ENCODE peak calls at places on chromosomes 16 and 17, in seven cellular contexts. One of them, this sample, is unnamed.

GRCh38 chr17:9381068-9381467 is 194.6 kb downstream of the STX8 start:
- DNase-seq in stimulated activated CD4-positive, alpha-beta T cell treated with anti-CD3 and anti-CD28 coated beads, Interleukin-1b, Interleukin-23, amount 100 ng/mL, for 48 hours: no peak
- DNase-seq in CD4-positive, alpha-beta T cell: no peak
- DNase-seq in substantia nigra: no peak
- DNase-seq in bronchial epithelial cell: no peak
- DNase-seq in A549: no peak
- DNase-seq in T-helper 2 cell: no peak
- DNase-seq in this sample: no peak

GRCh38 chr16:30997887-30998711 is 12.3 kb downstream of the STX1B start:
- DNase-seq in stimulated activated CD4-positive, alpha-beta T cell treated with anti-CD3 and anti-CD28 coated beads, Interleukin-1b, Interleukin-23, amount 100 ng/mL, for 48 hours: no peak
- DNase-seq in CD4-positive, alpha-beta T cell: no peak
- DNase-seq in substantia nigra: no peak
- DNase-seq in bronchial epithelial cell: peak; percentile 90
- DNase-seq in A549: peak; percentile 74
- DNase-seq in T-helper 2 cell: no peak
- DNase-seq in this sample: peak; percentile 75

GRCh38 chr17:51402881-51403280 is 142.5 kb downstream of the UTP18 start:
- DNase-seq in stimulated activated CD4-positive, alpha-beta T cell treated with anti-CD3 and anti-CD28 coated beads, Interleukin-1b, Interleukin-23, amount 100 ng/mL, for 48 hours: no peak
- DNase-seq in CD4-positive, alpha-beta T cell: no peak
- DNase-seq in substantia nigra: no peak
- DNase-seq in bronchial epithelial cell: no peak
- DNase-seq in A549: no peak
- DNase-seq in T-helper 2 cell: no peak
- DNase-seq in this sample: no peak

GRCh38 chr16:82957212-82957611 is 330.4 kb downstream of the CDH13 start:
- DNase-seq in stimulated activated CD4-positive, alpha-beta T cell treated with anti-CD3 and anti-CD28 coated beads, Interleukin-1b, Interleukin-23, amount 100 ng/mL, for 48 hours: no peak
- DNase-seq in CD4-positive, alpha-beta T cell: no peak
- DNase-seq in substantia nigra: no peak
- DNase-seq in bronchial epithelial cell: no peak
- DNase-seq in A549: no peak
- DNase-seq in T-helper 2 cell: no peak
- DNase-seq in this sample: no peak

GRCh38 chr16:2429771-2430663 is 770 bp downstream of the CCNF start:
- DNase-seq in stimulated activated CD4-positive, alpha-beta T cell treated with anti-CD3 and anti-CD28 coated beads, Interleukin-1b, Interleukin-23, amount 100 ng/mL, for 48 hours: no peak
- DNase-seq in CD4-positive, alpha-beta T cell: no peak
- DNase-seq in substantia nigra: no peak
- DNase-seq in bronchial epithelial cell: peak; percentile 63
- DNase-seq in A549: no peak
- DNase-seq in T-helper 2 cell: no peak
- DNase-seq in this sample: no peak

GRCh38 chr16:10613771-10614485 is 33.5 kb upstream of the EMP2 start:
- DNase-seq in stimulated activated CD4-positive, alpha-beta T cell treated with anti-CD3 and anti-CD28 coated beads, Interleukin-1b, Interleukin-23, amount 100 ng/mL, for 48 hours: no peak
- DNase-seq in CD4-positive, alpha-beta T cell: no peak
- DNase-seq in substantia nigra: no peak
- DNase-seq in bronchial epithelial cell: no peak
- DNase-seq in A549: no peak
- DNase-seq in T-helper 2 cell: no peak
- DNase-seq in this sample: no peak

GRCh38 chr17:8985054-8985701 is 19.7 kb upstream of the PIK3R5 start:
- DNase-seq in stimulated activated CD4-positive, alpha-beta T cell treated with anti-CD3 and anti-CD28 coated beads, Interleukin-1b, Interleukin-23, amount 100 ng/mL, for 48 hours: no peak
- DNase-seq in CD4-positive, alpha-beta T cell: no peak
- DNase-seq in substantia nigra: no peak
- DNase-seq in bronchial epithelial cell: no peak
- DNase-seq in A549: no peak
- DNase-seq in T-helper 2 cell: no peak
- DNase-seq in this sample: no peak

GRCh38 chr17:57722704-57723043 is 22.4 kb downstream of the CCDC182 start:
- DNase-seq in stimulated activated CD4-positive, alpha-beta T cell treated with anti-CD3 and anti-CD28 coated beads, Interleukin-1b, Interleukin-23, amount 100 ng/mL, for 48 hours: no peak
- DNase-seq in CD4-positive, alpha-beta T cell: no peak
- DNase-seq in substantia nigra: no peak
- DNase-seq in bronchial epithelial cell: no peak
- DNase-seq in A549: no peak
- DNase-seq in T-helper 2 cell: no peak
- DNase-seq in this sample: no peak

GRCh38 chr17:56929362-56929969 is 15.6 kb upstream of the TRIM25 start:
- DNase-seq in stimulated activated CD4-positive, alpha-beta T cell treated with anti-CD3 and anti-CD28 coated beads, Interleukin-1b, Interleukin-23, amount 100 ng/mL, for 48 hours: no peak
- DNase-seq in CD4-positive, alpha-beta T cell: no peak
- DNase-seq in substantia nigra: no peak
- DNase-seq in bronchial epithelial cell: no peak
- DNase-seq in A549: peak; percentile 47
- DNase-seq in T-helper 2 cell: no peak
- DNase-seq in this sample: no peak

GRCh38 chr17:72600934-72601333 is 480.1 kb downstream of the SOX9 start:
- DNase-seq in stimulated activated CD4-positive, alpha-beta T cell treated with anti-CD3 and anti-CD28 coated beads, Interleukin-1b, Interleukin-23, amount 100 ng/mL, for 48 hours: no peak
- DNase-seq in CD4-positive, alpha-beta T cell: no peak
- DNase-seq in substantia nigra: no peak
- DNase-seq in bronchial epithelial cell: no peak
- DNase-seq in A549: peak; percentile 61
- DNase-seq in T-helper 2 cell: no peak
- DNase-seq in this sample: no peak

GRCh38 chr17:28547623-28548416 is 4.6 kb downstream of the UNC119 start:
- DNase-seq in stimulated activated CD4-positive, alpha-beta T cell treated with anti-CD3 and anti-CD28 coated beads, Interleukin-1b, Interleukin-23, amount 100 ng/mL, for 48 hours: peak; percentile 79
- DNase-seq in CD4-positive, alpha-beta T cell: peak; percentile 32
- DNase-seq in substantia nigra: peak; percentile 46
- DNase-seq in bronchial epithelial cell: peak; percentile 56
- DNase-seq in A549: peak; percentile 87
- DNase-seq in T-helper 2 cell: peak; percentile 31
- DNase-seq in this sample: peak; percentile 78

GRCh38 chr16:66507731-66508239 is 42.1 kb downstream of the TK2 start:
- DNase-seq in stimulated activated CD4-positive, alpha-beta T cell treated with anti-CD3 and anti-CD28 coated beads, Interleukin-1b, Interleukin-23, amount 100 ng/mL, for 48 hours: no peak
- DNase-seq in CD4-positive, alpha-beta T cell: no peak
- DNase-seq in substantia nigra: no peak
- DNase-seq in bronchial epithelial cell: no peak
- DNase-seq in A549: no peak
- DNase-seq in T-helper 2 cell: no peak
- DNase-seq in this sample: no peak

GRCh38 chr17:2213291-2213960 is 90.2 kb downstream of the SMG6 start:
- DNase-seq in stimulated activated CD4-positive, alpha-beta T cell treated with anti-CD3 and anti-CD28 coated beads, Interleukin-1b, Interleukin-23, amount 100 ng/mL, for 48 hours: no peak
- DNase-seq in CD4-positive, alpha-beta T cell: no peak
- DNase-seq in substantia nigra: no peak
- DNase-seq in bronchial epithelial cell: no peak
- DNase-seq in A549: no peak
- DNase-seq in T-helper 2 cell: no peak
- DNase-seq in this sample: peak; percentile 35

GRCh38 chr17:79874329-79874981 is 35.2 kb upstream of the CBX4 start:
- DNase-seq in stimulated activated CD4-positive, alpha-beta T cell treated with anti-CD3 and anti-CD28 coated beads, Interleukin-1b, Interleukin-23, amount 100 ng/mL, for 48 hours: no peak
- DNase-seq in CD4-positive, alpha-beta T cell: no peak
- DNase-seq in substantia nigra: no peak
- DNase-seq in bronchial epithelial cell: peak; percentile 44
- DNase-seq in A549: peak; percentile 72
- DNase-seq in T-helper 2 cell: peak; percentile 5
- DNase-seq in this sample: no peak

GRCh38 chr17:32784113-32784512 is 92.8 kb downstream of the MYO1D start:
- DNase-seq in stimulated activated CD4-positive, alpha-beta T cell treated with anti-CD3 and anti-CD28 coated beads, Interleukin-1b, Interleukin-23, amount 100 ng/mL, for 48 hours: no peak
- DNase-seq in CD4-positive, alpha-beta T cell: no peak
- DNase-seq in substantia nigra: no peak
- DNase-seq in bronchial epithelial cell: no peak
- DNase-seq in A549: no peak
- DNase-seq in T-helper 2 cell: no peak
- DNase-seq in this sample: no peak

GRCh38 chr17:8807070-8807550 is 7.9 kb upstream of the MFSD6L start:
- DNase-seq in stimulated activated CD4-positive, alpha-beta T cell treated with anti-CD3 and anti-CD28 coated beads, Interleukin-1b, Interleukin-23, amount 100 ng/mL, for 48 hours: no peak
- DNase-seq in CD4-positive, alpha-beta T cell: no peak
- DNase-seq in substantia nigra: peak; percentile 16
- DNase-seq in bronchial epithelial cell: peak; percentile 27
- DNase-seq in A549: no peak
- DNase-seq in T-helper 2 cell: no peak
- DNase-seq in this sample: no peak

GRCh38 chr16:66610111-66610820 is 5.8 kb downstream of the CMTM3 start:
- DNase-seq in stimulated activated CD4-positive, alpha-beta T cell treated with anti-CD3 and anti-CD28 coated beads, Interleukin-1b, Interleukin-23, amount 100 ng/mL, for 48 hours: no peak
- DNase-seq in CD4-positive, alpha-beta T cell: no peak
- DNase-seq in substantia nigra: no peak
- DNase-seq in bronchial epithelial cell: no peak
- DNase-seq in A549: no peak
- DNase-seq in T-helper 2 cell: no peak
- DNase-seq in this sample: peak; percentile 46

GRCh38 chr16:72939247-72939646 is 108.7 kb downstream of the ZFHX3 start:
- DNase-seq in stimulated activated CD4-positive, alpha-beta T cell treated with anti-CD3 and anti-CD28 coated beads, Interleukin-1b, Interleukin-23, amount 100 ng/mL, for 48 hours: no peak
- DNase-seq in CD4-positive, alpha-beta T cell: no peak
- DNase-seq in substantia nigra: no peak
- DNase-seq in bronchial epithelial cell: peak; percentile 26
- DNase-seq in A549: peak; percentile 64
- DNase-seq in T-helper 2 cell: no peak
- DNase-seq in this sample: peak; percentile 61

GRCh38 chr17:20208717-20209116 is 199.6 kb downstream of the SPECC1 start:
- DNase-seq in stimulated activated CD4-positive, alpha-beta T cell treated with anti-CD3 and anti-CD28 coated beads, Interleukin-1b, Interleukin-23, amount 100 ng/mL, for 48 hours: no peak
- DNase-seq in CD4-positive, alpha-beta T cell: no peak
- DNase-seq in substantia nigra: no peak
- DNase-seq in bronchial epithelial cell: no peak
- DNase-seq in A549: no peak
- DNase-seq in T-helper 2 cell: no peak
- DNase-seq in this sample: peak; percentile 64

GRCh38 chr17:17613708-17614114 is 22.2 kb upstream of the PEMT start:
- DNase-seq in stimulated activated CD4-positive, alpha-beta T cell treated with anti-CD3 and anti-CD28 coated beads, Interleukin-1b, Interleukin-23, amount 100 ng/mL, for 48 hours: peak; percentile 48
- DNase-seq in CD4-positive, alpha-beta T cell: peak; percentile 34
- DNase-seq in substantia nigra: peak; percentile 13
- DNase-seq in bronchial epithelial cell: peak; percentile 68
- DNase-seq in A549: peak; percentile 85
- DNase-seq in T-helper 2 cell: no peak
- DNase-seq in this sample: peak; percentile 61

GRCh38 chr17:71809537-71809936 is 311.3 kb upstream of the SOX9 start:
- DNase-seq in stimulated activated CD4-positive, alpha-beta T cell treated with anti-CD3 and anti-CD28 coated beads, Interleukin-1b, Interleukin-23, amount 100 ng/mL, for 48 hours: no peak
- DNase-seq in CD4-positive, alpha-beta T cell: no peak
- DNase-seq in substantia nigra: no peak
- DNase-seq in bronchial epithelial cell: peak; percentile 8
- DNase-seq in A549: no peak
- DNase-seq in T-helper 2 cell: no peak
- DNase-seq in this sample: no peak

GRCh38 chr16:3882531-3882930 is 2.0 kb upstream of the CREBBP start:
- DNase-seq in stimulated activated CD4-positive, alpha-beta T cell treated with anti-CD3 and anti-CD28 coated beads, Interleukin-1b, Interleukin-23, amount 100 ng/mL, for 48 hours: no peak
- DNase-seq in CD4-positive, alpha-beta T cell: no peak
- DNase-seq in substantia nigra: no peak
- DNase-seq in bronchial epithelial cell: no peak
- DNase-seq in A549: no peak
- DNase-seq in T-helper 2 cell: no peak
- DNase-seq in this sample: no peak

GRCh38 chr16:71796501-71796900 is 12.1 kb downstream of the AP1G1 start:
- DNase-seq in stimulated activated CD4-positive, alpha-beta T cell treated with anti-CD3 and anti-CD28 coated beads, Interleukin-1b, Interleukin-23, amount 100 ng/mL, for 48 hours: no peak
- DNase-seq in CD4-positive, alpha-beta T cell: no peak
- DNase-seq in substantia nigra: no peak
- DNase-seq in bronchial epithelial cell: no peak
- DNase-seq in A549: no peak
- DNase-seq in T-helper 2 cell: no peak
- DNase-seq in this sample: no peak

GRCh38 chr17:38825762-38826247 is 684 bp upstream of the CWC25 start:
- DNase-seq in stimulated activated CD4-positive, alpha-beta T cell treated with anti-CD3 and anti-CD28 coated beads, Interleukin-1b, Interleukin-23, amount 100 ng/mL, for 48 hours: no peak
- DNase-seq in CD4-positive, alpha-beta T cell: no peak
- DNase-seq in substantia nigra: no peak
- DNase-seq in bronchial epithelial cell: no peak
- DNase-seq in A549: no peak
- DNase-seq in T-helper 2 cell: no peak
- DNase-seq in this sample: no peak

GRCh38 chr16:3861808-3862451 is 18.6 kb downstream of the CREBBP start:
- DNase-seq in stimulated activated CD4-positive, alpha-beta T cell treated with anti-CD3 and anti-CD28 coated beads, Interleukin-1b, Interleukin-23, amount 100 ng/mL, for 48 hours: peak; percentile 18
- DNase-seq in CD4-positive, alpha-beta T cell: no peak
- DNase-seq in substantia nigra: no peak
- DNase-seq in bronchial epithelial cell: no peak
- DNase-seq in A549: no peak
- DNase-seq in T-helper 2 cell: no peak
- DNase-seq in this sample: no peak

GRCh38 chr17:17214646-17215436 is 8.7 kb upstream of the PLD6 start:
- DNase-seq in stimulated activated CD4-positive, alpha-beta T cell treated with anti-CD3 and anti-CD28 coated beads, Interleukin-1b, Interleukin-23, amount 100 ng/mL, for 48 hours: no peak
- DNase-seq in CD4-positive, alpha-beta T cell: no peak
- DNase-seq in substantia nigra: no peak
- DNase-seq in bronchial epithelial cell: no peak
- DNase-seq in A549: no peak
- DNase-seq in T-helper 2 cell: no peak
- DNase-seq in this sample: no peak